ENCODE peak calls at places on chromosomes 7 and 10, in six cellular contexts. R is GM12878, Z is psoas muscle, S is body of pancreas, X is neural progenitor cell, Y is transverse colon. C is an unnamed sample.
A peak's percentile ranks its signal among the peaks of the same experiment; 100 is the strongest.

GRCh38 chr7:107661081-107661864 is 645 bp downstream of the SLC26A4 start:
- DNase-seq in S (peak; percentile 81), Z (peak; percentile 63), Y (peak; percentile 52), R (no peak), X (peak; percentile 81), C (peak; percentile 64)

GRCh38 chr7:51090411-51090810 is 226.2 kb downstream of the COBL start:
- DNase-seq in S (no peak), Y (no peak), R (no peak), X (peak; percentile 52), Z (no peak), C (no peak)

GRCh38 chr10:110067960-110068770 is 60.4 kb downstream of the ADD3 start:
- DNase-seq in Z (no peak), X (peak; percentile 26), R (no peak), Y (no peak), S (no peak), C (no peak)

GRCh38 chr10:116634126-116634975 is 13.6 kb downstream of the PNLIPRP2 start:
- DNase-seq in X (no peak), Y (no peak), R (no peak), Z (no peak), S (no peak), C (no peak)

GRCh38 chr10:31479752-31480151 is 160.7 kb downstream of the ZEB1 start:
- DNase-seq in X (no peak), S (no peak), Y (no peak), R (no peak), Z (no peak), C (no peak)

GRCh38 chr10:72276013-72276387 is 2.3 kb downstream of the DDIT4 start:
- DNase-seq in Y (peak; percentile 66), X (no peak), R (no peak), Z (no peak), S (peak; percentile 90), C (peak; percentile 93)

GRCh38 chr7:73573276-73573675 is 5.1 kb downstream of the TBL2 start:
- DNase-seq in X (no peak), Z (no peak), Y (no peak), S (no peak), R (no peak), C (no peak)

GRCh38 chr7:128869944-128870285 is 7.3 kb downstream of the ATP6V1F start:
- DNase-seq in R (no peak), X (peak; percentile 68), Z (peak; percentile 66), Y (no peak), S (no peak), C (no peak)

GRCh38 chr10:110207805-110208613 is 604 bp downstream of the MXI1 start:
- DNase-seq in X (peak; percentile 81), S (peak; percentile 49), Z (peak; percentile 62), R (no peak), Y (peak; percentile 53), C (peak; percentile 36)

GRCh38 chr10:42836771-42837468 is 54.3 kb downstream of the BMS1 start:
- DNase-seq in R (no peak), X (no peak), S (peak; percentile 45), Z (no peak), Y (peak; percentile 11), C (no peak)

GRCh38 chr10:91194497-91195179 is 25.8 kb upstream of the PCGF5 start:
- DNase-seq in R (no peak), X (no peak), Z (no peak), S (no peak), Y (no peak), C (no peak)

GRCh38 chr7:90212149-90212495 is 582 bp downstream of the STEAP2 start:
- DNase-seq in X (no peak), Y (no peak), R (no peak), S (peak; percentile 6), Z (no peak), C (no peak)

GRCh38 chr7:30559566-30559965 is 35.1 kb upstream of the GARS1 start:
- DNase-seq in R (no peak), S (no peak), X (no peak), Y (no peak), Z (no peak), C (no peak)

GRCh38 chr7:73701357-73701995 is 18.0 kb downstream of the STX1A start:
- DNase-seq in X (peak; percentile 75), S (peak; percentile 68), Z (no peak), Y (peak; percentile 62), R (no peak), C (no peak)

GRCh38 chr7:36312915-36313334 is 76.7 kb upstream of the ANLN start:
- DNase-seq in R (no peak), Y (no peak), S (no peak), Z (no peak), X (no peak), C (no peak)

GRCh38 chr7:517848-518629 is 1.6 kb downstream of the PDGFA start:
- DNase-seq in S (peak; percentile 74), Y (peak; percentile 73), X (peak; percentile 71), Z (peak; percentile 86), R (no peak), C (peak; percentile 54)

GRCh38 chr10:111303887-111304286 is 227.1 kb downstream of the ADRA2A start:
- DNase-seq in Z (no peak), S (no peak), Y (no peak), X (no peak), R (no peak), C (no peak)

GRCh38 chr7:131943211-131943610 is 386.8 kb upstream of the PODXL start:
- DNase-seq in Y (no peak), R (no peak), S (no peak), X (no peak), Z (no peak), C (no peak)

GRCh38 chr10:92790449-92790848 is 57.9 kb upstream of the EXOC6 start:
- DNase-seq in Z (no peak), S (no peak), Y (no peak), X (no peak), R (no peak), C (no peak)

GRCh38 chr10:27687326-27687725 is 58.3 kb downstream of the MKX start:
- DNase-seq in X (no peak), Y (no peak), Z (no peak), R (no peak), S (no peak), C (no peak)

GRCh38 chr7:7670490-7670889 is 29.9 kb downstream of the UMAD1 start:
- DNase-seq in R (no peak), X (no peak), Y (no peak), S (no peak), Z (no peak), C (no peak)

GRCh38 chr10:70308121-70309060 is 24.6 kb upstream of the NPFFR1 start:
- DNase-seq in S (no peak), Z (no peak), X (no peak), R (no peak), Y (no peak), C (no peak)
- H3K4me1 ChIP-seq in S (no peaks in the 10 kb centered on the region), Z (no peaks in the 10 kb centered on the region), X (no peaks in the 10 kb centered on the region), R (no peaks in the 10 kb centered on the region), Y (no peaks in the 10 kb centered on the region), C (no peaks in the 10 kb centered on the region)

GRCh38 chr10:131337656-131338055 is 26.1 kb upstream of the TCERG1L start:
- DNase-seq in R (no peak), Z (no peak), S (no peak), Y (no peak), X (no peak), C (no peak)

DNA sequence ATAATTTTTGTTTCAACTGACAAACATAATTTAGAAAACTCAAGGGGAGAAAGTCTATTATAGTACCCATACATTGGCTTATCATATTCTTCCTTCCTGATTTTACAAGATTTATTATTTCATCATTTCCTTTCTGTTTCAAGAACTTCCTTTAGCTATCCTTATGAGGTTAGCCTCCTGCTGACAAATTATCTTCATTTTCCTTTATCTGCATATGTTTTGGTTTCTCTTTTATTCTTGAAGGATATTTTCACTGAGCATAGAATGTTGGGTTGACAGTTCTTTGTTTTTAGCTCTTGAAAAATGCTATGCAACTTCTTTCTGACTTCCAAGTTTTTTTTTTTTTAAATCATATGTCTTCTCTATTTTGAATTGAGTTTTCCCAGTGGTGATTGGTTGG is 21.3 kb upstream of the TCERG1L start:
- DNase-seq in X (no peak), R (no peak), Y (no peak), Z (no peak), S (no peak), C (no peak)
- H3K9me3 ChIP-seq in X (no peaks in the 10 kb centered on the region), R (no peaks in the 10 kb centered on the region), Y (no peaks in the 10 kb centered on the region), Z (no peaks in the 10 kb centered on the region), S (no peaks in the 10 kb centered on the region), C (no peaks in the 10 kb centered on the region)

DNA sequence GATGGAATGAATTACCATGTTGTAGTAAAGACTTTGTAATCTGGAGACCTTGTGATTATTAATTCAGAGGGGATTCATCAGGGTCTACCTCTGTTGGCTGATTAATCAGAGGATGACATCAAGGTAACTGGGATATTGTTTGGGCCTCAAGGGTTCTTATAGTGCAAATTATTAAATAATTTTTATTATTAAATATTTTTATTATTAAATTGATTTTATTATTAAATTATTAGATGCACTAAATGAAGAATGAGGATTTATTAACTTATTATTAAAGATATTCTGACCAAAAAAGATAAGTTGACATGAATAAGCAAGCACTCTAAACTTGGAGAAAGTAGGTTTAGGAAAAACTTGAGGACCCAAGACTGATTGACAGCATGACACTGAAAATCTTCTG is 661.7 kb downstream of the NRG3 start:
- DNase-seq in Z (no peak), R (no peak), S (no peak), Y (no peak), X (no peak), C (no peak)
- H3K4me1 ChIP-seq in Z (no peaks in the 10 kb centered on the region), R (no peaks in the 10 kb centered on the region), S (no peaks in the 10 kb centered on the region), Y (no peaks in the 10 kb centered on the region), X (no peaks in the 10 kb centered on the region), C (no peaks in the 10 kb centered on the region)

GRCh38 chr10:130930821-130931220 is 380.7 kb downstream of the TCERG1L start:
- DNase-seq in R (no peak), S (no peak), Z (no peak), Y (no peak), X (no peak), C (no peak)
- H3K9me3 ChIP-seq in R (no peaks in the 10 kb centered on the region), S (no peaks in the 10 kb centered on the region), Z (no peaks in the 10 kb centered on the region), Y (no peaks in the 10 kb centered on the region), X (no peaks in the 10 kb centered on the region), C (no peaks in the 10 kb centered on the region)

DNA sequence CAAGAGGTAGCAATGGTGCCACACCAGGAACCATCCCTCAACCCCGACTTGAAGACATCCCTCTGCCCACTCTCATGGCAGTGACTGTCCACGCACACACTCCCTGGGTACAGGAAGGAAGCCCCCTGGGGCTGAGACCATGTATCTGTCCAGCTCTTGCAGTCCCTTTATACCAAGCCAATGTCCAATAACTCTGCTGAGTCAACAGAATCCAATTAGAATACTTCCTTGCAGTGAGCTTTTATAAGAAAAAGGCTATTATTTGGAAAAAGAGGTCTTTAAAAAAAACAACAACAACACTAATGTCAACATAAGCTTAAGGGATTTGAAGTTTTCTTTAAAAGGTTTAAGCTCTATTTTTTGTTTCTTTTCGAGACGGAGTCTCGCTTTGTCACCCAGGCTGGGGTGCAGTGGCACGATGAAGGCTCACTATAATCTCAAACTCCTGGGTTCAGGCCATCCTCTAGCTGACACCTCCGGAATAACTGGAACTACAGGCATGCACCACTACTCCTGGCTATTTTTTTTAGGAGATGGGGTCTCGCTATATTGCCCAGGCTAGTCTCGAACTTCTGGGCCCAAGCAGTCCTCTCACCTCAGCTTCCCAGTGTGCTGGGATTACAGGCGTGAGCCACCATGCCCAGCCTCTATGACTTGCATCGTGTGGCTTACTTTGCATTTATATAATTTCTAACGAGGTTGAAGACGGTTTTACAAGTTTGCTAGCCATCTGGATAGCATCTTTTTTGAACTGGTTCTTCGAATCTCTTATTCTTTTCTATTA is 7.5 kb downstream of the BNIP3 start:
- DNase-seq in Z (no peak), R (no peak), Y (no peak), X (no peak), S (no peak), C (no peak)
- H3K4me1 ChIP-seq in Z (peaks cover 56% of the 10 kb centered on the region), R (peaks cover 7% of the 10 kb centered on the region), Y (no peaks in the 10 kb centered on the region), X (peaks cover 3% of the 10 kb centered on the region), S (peaks cover 70% of the 10 kb centered on the region), C (peaks cover 19% of the 10 kb centered on the region)

C was measured in prostate gland.